ENCODE peak calls at places on chromosomes 5 and 9, in nine cellular contexts. L, O, Y, V, S, I, W, U and P are unnamed samples.

GRCh38 chr5:179621551-179621971 is 1.9 kb downstream of the HNRNPH1 start:
- DNase-seq in I (no peak), O (no peak), W (no peak), S (no peak), Y (no peak), U (no peak), V (no peak), L (no peak), P (no peak)

GRCh38 chr9:118609355-118610044 is 759.7 kb downstream of the BRINP1 start:
- DNase-seq in Y (no peak), O (peak), I (no peak), L (no peak), U (no peak), V (no peak), S (no peak), W (no peak), P (no peak)

GRCh38 chr9:119556129-119556875 is 187.1 kb upstream of the BRINP1 start:
- DNase-seq in L (peak), Y (peak), S (peak), O (peak), I (peak), W (peak), V (no peak), U (peak), P (peak)

GRCh38 chr5:66989286-66989685 is 207.3 kb downstream of the CD180 start:
- DNase-seq in L (no peak), S (no peak), Y (no peak), I (peak), U (no peak), O (peak), W (no peak), V (no peak), P (no peak)

GRCh38 chr9:12708562-12709298 is 15.5 kb downstream of the TYRP1 start:
- DNase-seq in L (no peak), I (peak), V (no peak), W (no peak), O (peak), S (no peak), Y (no peak), U (no peak), P (no peak)

GRCh38 chr5:169637856-169638190 is 748 bp downstream of the DOCK2 start:
- DNase-seq in I (no peak), L (peak), V (peak), U (no peak), W (no peak), O (no peak), S (peak), Y (peak), P (no peak)

GRCh38 chr5:134223406-134224251 is 2.2 kb downstream of the PPP2CA start:
- DNase-seq in O (no peak), Y (no peak), U (no peak), S (no peak), V (no peak), I (peak), W (no peak), L (no peak), P (no peak)

GRCh38 chr5:41695920-41696582 is 174.2 kb downstream of the OXCT1 start:
- DNase-seq in I (no peak), W (no peak), V (no peak), L (peak), Y (peak), O (no peak), S (no peak), U (no peak), P (no peak)

GRCh38 chr9:74985041-74985440 is 32.3 kb upstream of the C9orf40 start:
- DNase-seq in S (no peak), I (peak), O (no peak), U (no peak), Y (no peak), V (no peak), W (no peak), L (no peak), P (no peak)

GRCh38 chr5:162221884-162222283 is 154.3 kb downstream of the GABRG2 start:
- DNase-seq in I (no peak), W (no peak), V (no peak), Y (peak), S (no peak), U (no peak), L (no peak), O (no peak), P (no peak)

GRCh38 chr9:29866556-29866955 is 2293.3 kb upstream of the C9orf72 start:
- DNase-seq in W (no peak), L (no peak), S (no peak), O (no peak), U (no peak), V (no peak), I (no peak), Y (no peak), P (no peak)

GRCh38 chr9:4425358-4426045 is 64.8 kb upstream of the SLC1A1 start:
- DNase-seq in U (no peak), W (no peak), V (no peak), L (no peak), O (no peak), Y (peak), I (no peak), S (no peak), P (no peak)

GRCh38 chr5:15600035-15600434 is 100.1 kb downstream of the FBXL7 start:
- DNase-seq in Y (no peak), O (peak), S (no peak), W (no peak), I (no peak), V (no peak), U (no peak), L (no peak), P (no peak)

GRCh38 chr9:93996367-93996766 is 41.2 kb upstream of the BARX1 start:
- DNase-seq in W (no peak), V (no peak), I (no peak), L (no peak), S (no peak), Y (no peak), O (no peak), U (no peak), P (no peak)

GRCh38 chr5:35828092-35828598 is 28.5 kb upstream of the IL7R start:
- DNase-seq in Y (no peak), W (no peak), I (no peak), S (no peak), V (no peak), O (no peak), L (no peak), U (no peak), P (no peak)

GRCh38 chr9:34337404-34337803 is 8.0 kb downstream of the NUDT2 start:
- DNase-seq in Y (no peak), W (no peak), S (no peak), I (peak), O (no peak), U (no peak), L (no peak), V (no peak), P (no peak)

GRCh38 chr5:17167171-17167891 is 50.1 kb upstream of the BASP1 start:
- DNase-seq in W (no peak), Y (no peak), O (no peak), V (no peak), S (no peak), L (no peak), U (no peak), I (no peak), P (no peak)

GRCh38 chr9:37100750-37101149 is 19.6 kb upstream of the ZCCHC7 start:
- DNase-seq in U (no peak), O (no peak), V (no peak), I (no peak), W (no peak), Y (no peak), S (no peak), L (no peak), P (no peak)

GRCh38 chr9:16726023-16726422 is 144.4 kb downstream of the BNC2 start:
- DNase-seq in V (no peak), I (peak), U (no peak), L (no peak), O (peak), Y (no peak), W (no peak), S (no peak), P (no peak)

GRCh38 chr9:97307500-97308163 is at the start of gene CCDC180:
- DNase-seq in W (peak), U (no peak), L (no peak), V (no peak), S (no peak), O (peak), Y (no peak), I (no peak), P (no peak)

GRCh38 chr9:97304586-97304985 is 2.9 kb upstream of the CCDC180 start:
- DNase-seq in Y (no peak), O (no peak), W (no peak), U (no peak), L (no peak), I (no peak), S (no peak), V (no peak), P (no peak)

GRCh38 chr9:97309260-97309659 is 1.8 kb downstream of the CCDC180 start:
- DNase-seq in S (no peak), W (no peak), V (no peak), O (no peak), L (no peak), I (no peak), U (no peak), Y (no peak), P (no peak)

GRCh38 chr9:97305501-97306298 is 1.8 kb upstream of the CCDC180 start:
- DNase-seq in L (no peak), I (no peak), U (no peak), V (no peak), W (no peak), S (no peak), O (no peak), Y (no peak), P (no peak)

GRCh38 chr9:97307091-97307490 is 368 bp upstream of the CCDC180 start:
- DNase-seq in O (peak), W (peak), S (no peak), L (peak), U (no peak), I (peak), Y (peak), V (no peak), P (peak)
- TF ChIP-seq CTCF in O (peak), W (no peak), S (no peak), L (no peak), U (peak), I (no peak), Y (no peak), V (no peak), P (peak)

GRCh38 chr5:1011226-1011631 is 2.6 kb downstream of the NKD2 start:
- DNase-seq in W (no peak), S (no peak), I (no peak), O (no peak), Y (peak), V (peak), L (peak), U (no peak), P (peak)
- TF ChIP-seq CTCF in W (no peak), S (no peak), I (no peak), O (peak), Y (peak), V (peak), L (peak), U (peak), P (peak)

GRCh38 chr5:25858019-25858418 is 1180.4 kb downstream of the CDH9 start:
- DNase-seq in U (no peak), I (no peak), L (no peak), Y (no peak), S (no peak), V (no peak), O (no peak), W (no peak), P (no peak)
- TF ChIP-seq CTCF in U (peak), I (no peak), L (no peak), Y (no peak), S (no peak), V (no peak), O (no peak), W (no peak), P (peak)

GRCh38 chr9:135703726-135704125 is 1.7 kb downstream of the KCNT1 start:
- DNase-seq in W (no peak), V (no peak), L (no peak), O (no peak), I (no peak), Y (no peak), S (no peak), U (no peak), P (no peak)

GRCh38 chr9:135700525-135700924 is 1.2 kb upstream of the SOHLH1 start:
- DNase-seq in L (no peak), V (no peak), I (no peak), S (no peak), U (no peak), Y (no peak), W (no peak), O (no peak), P (no peak)

GRCh38 chr9:135704366-135704947 is 2.5 kb downstream of the KCNT1 start:
- DNase-seq in Y (no peak), W (no peak), S (no peak), V (no peak), O (no peak), I (no peak), U (no peak), L (no peak), P (no peak)

GRCh38 chr9:135701067-135701967 is 668 bp upstream of the KCNT1 start:
- DNase-seq in O (no peak), Y (no peak), U (no peak), S (peak), V (no peak), L (peak), W (no peak), I (no peak), P (no peak)

DNA sequence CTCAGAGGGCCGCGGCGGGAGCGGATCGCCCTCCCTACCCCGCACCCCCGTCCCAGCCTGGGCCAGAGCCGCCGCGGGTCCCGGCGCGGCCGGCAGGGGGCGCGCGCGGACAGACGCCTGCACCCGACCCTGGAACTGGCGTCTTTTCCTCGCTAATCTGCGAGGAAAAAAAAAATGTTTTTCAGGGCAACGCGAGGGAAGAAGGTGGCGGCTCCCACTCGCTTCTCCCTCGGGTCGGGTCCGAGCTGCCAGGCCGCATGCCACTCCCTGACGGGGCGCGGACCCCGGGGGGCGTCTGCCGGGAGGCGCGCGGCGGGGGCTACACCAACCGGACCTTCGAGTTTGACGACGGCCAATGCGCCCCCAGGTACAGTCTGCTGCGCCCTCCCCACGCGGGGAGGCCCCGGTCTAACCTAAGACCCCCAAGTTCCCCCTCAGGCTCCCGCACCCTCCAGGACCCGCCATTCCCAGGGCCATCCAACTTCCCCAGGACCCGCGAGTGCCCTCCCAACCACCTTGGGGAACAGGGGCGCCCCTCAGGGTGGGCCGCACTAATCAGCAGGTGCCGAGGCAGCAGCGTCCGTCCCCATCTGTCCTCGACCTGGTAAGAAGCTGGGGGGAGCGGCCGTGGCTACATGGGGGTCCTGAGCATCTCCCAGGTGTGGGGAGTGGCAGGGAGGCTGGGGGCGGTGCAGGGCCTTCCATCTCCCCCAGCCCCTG is at the start of gene KCNT1:
- DNase-seq in I (peak), S (peak), O (peak), Y (peak), U (peak), W (no peak), L (peak), V (peak), P (peak)
- TF ChIP-seq CTCF in I (peak), S (peak), O (peak), Y (peak), U (peak), W (peak), L (peak), V (peak), P (peak)

GRCh38 chr9:5582835-5583195 is 46.1 kb upstream of the RIC1 start:
- DNase-seq in L (peak), V (peak), W (no peak), U (no peak), S (no peak), O (peak), Y (peak), I (peak), P (no peak)

GRCh38 chr9:5592231-5592630 is 36.7 kb upstream of the RIC1 start:
- DNase-seq in W (no peak), U (no peak), Y (no peak), O (no peak), I (no peak), S (no peak), V (no peak), L (no peak), P (no peak)

GRCh38 chr9:5592904-5593303 is 36.0 kb upstream of the RIC1 start:
- DNase-seq in U (no peak), S (no peak), L (no peak), W (no peak), I (no peak), O (no peak), Y (no peak), V (no peak), P (no peak)

GRCh38 chr9:5586391-5586802 is 42.5 kb upstream of the RIC1 start:
- DNase-seq in U (no peak), S (no peak), Y (peak), W (no peak), I (peak), V (no peak), L (peak), O (peak), P (no peak)

GRCh38 chr9:5587024-5587423 is 41.9 kb upstream of the RIC1 start:
- DNase-seq in S (no peak), L (no peak), Y (peak), W (no peak), V (no peak), U (no peak), I (peak), O (peak), P (no peak)
- TF ChIP-seq CTCF in S (no peak), L (no peak), Y (no peak), W (no peak), V (no peak), U (no peak), I (no peak), O (no peak), P (no peak)

DNA sequence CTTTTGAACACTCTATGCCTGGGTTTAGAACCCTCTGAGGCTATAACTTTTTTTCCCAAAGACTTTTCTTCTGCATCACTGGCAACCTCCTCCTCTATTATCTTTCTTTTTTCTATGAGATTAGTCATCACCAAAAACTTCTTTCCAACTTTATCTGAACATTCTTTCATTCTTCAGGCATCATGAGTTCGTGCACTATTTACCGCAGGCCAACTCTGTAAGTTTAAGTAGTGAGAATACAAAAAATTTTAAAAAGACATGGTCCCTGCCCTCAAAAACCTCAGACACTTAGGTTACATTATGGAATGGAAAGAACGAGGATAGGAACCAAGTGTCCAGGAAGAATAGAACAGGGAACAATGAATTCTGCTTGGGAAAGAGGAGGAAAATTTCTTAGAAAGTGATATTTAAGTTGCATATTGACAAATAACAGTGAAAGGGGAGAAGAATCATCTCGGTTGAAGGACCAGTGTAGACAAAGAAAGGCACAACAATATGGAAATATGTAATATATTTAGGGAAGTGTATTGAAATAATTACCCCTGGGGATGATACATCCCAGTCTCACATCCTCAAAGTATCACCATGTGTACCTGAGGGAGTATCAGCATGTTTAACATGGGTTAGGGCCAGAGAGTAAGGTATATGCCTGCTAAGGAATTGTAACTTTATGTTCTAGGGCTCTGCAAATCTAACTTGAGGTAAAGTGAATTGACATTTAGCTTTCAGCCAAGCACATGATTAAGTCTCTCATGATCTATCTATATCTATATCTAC is 196.5 kb upstream of the NREP start:
- DNase-seq in O (peak), W (no peak), S (no peak), V (no peak), Y (no peak), I (peak), L (no peak), U (no peak), P (no peak)
- TF ChIP-seq CTCF in O (no peak), W (no peak), S (no peak), V (no peak), Y (no peak), I (no peak), L (no peak), U (no peak), P (no peak)

GRCh38 chr5:148730955-148731898 is 76.9 kb upstream of the HTR4 start:
- DNase-seq in S (peak), W (peak), I (peak), V (peak), O (peak), L (peak), Y (peak), U (no peak), P (peak)

GRCh38 chr5:148735301-148735700 is 81.0 kb upstream of the HTR4 start:
- DNase-seq in O (no peak), Y (no peak), I (peak), W (no peak), S (no peak), L (no peak), V (no peak), U (no peak), P (no peak)

GRCh38 chr5:148733601-148734438 is 79.5 kb upstream of the HTR4 start:
- DNase-seq in U (peak), O (peak), W (peak), S (peak), I (peak), Y (peak), L (peak), V (peak), P (peak)

GRCh38 chr5:148732692-148733091 is 78.4 kb upstream of the HTR4 start:
- DNase-seq in O (no peak), W (no peak), U (no peak), Y (no peak), I (no peak), L (no peak), V (no peak), S (no peak), P (no peak)

DNA sequence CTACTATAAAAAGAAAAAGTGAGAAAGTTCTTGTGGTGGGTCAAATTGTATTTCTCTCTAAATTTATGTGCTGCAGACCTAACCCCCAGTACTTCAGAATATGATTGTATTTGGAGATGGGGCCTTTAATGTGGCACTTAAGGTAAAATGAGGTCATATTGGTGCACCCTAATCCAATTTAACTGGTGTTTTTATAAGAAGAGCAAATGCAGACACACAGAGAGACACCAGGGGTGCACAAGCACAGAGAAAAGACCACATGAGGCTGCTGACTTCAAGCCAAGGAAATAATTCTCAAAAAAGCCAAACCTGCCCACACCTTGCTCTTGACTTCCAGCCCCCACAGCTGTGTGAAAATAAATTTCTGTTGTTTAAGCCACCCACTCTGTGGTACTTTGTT is 80.2 kb upstream of the HTR4 start:
- DNase-seq in W (no peak), U (no peak), L (no peak), S (no peak), O (no peak), Y (no peak), V (no peak), I (no peak), P (no peak)
- TF ChIP-seq CTCF in W (no peak), U (no peak), L (no peak), S (no peak), O (peak), Y (no peak), V (no peak), I (no peak), P (no peak)